ENCODE peak calls at places on chromosome 6, in eight cellular contexts. One of them, this sample, is unnamed.

GRCh38 chr6:131979515-131980337 is 28.6 kb upstream of the CCN2 start:
- DNase-seq in AG10803: peak
- DNase-seq in spleen: no peak
- DNase-seq in nephron progenitor cell: no peak
- DNase-seq in thoracic aorta: no peak
- DNase-seq in body of pancreas: no peak
- DNase-seq in glutamatergic neuron: no peak
- DNase-seq in choroid plexus epithelial cell: peak
- DNase-seq in this sample: peak

GRCh38 chr6:29791786-29792122 is 35.9 kb upstream of the HLA-G start:
- DNase-seq in AG10803: no peak
- DNase-seq in spleen: no peak
- DNase-seq in nephron progenitor cell: no peak
- DNase-seq in thoracic aorta: no peak
- DNase-seq in body of pancreas: peak
- DNase-seq in glutamatergic neuron: no peak
- DNase-seq in choroid plexus epithelial cell: no peak
- DNase-seq in this sample: no peak

GRCh38 chr6:137148291-137149076 is 25.0 kb downstream of the IL22RA2 start:
- DNase-seq in AG10803: peak
- DNase-seq in spleen: no peak
- DNase-seq in nephron progenitor cell: no peak
- DNase-seq in thoracic aorta: no peak
- DNase-seq in body of pancreas: no peak
- DNase-seq in glutamatergic neuron: no peak
- DNase-seq in choroid plexus epithelial cell: peak
- DNase-seq in this sample: peak

GRCh38 chr6:31651602-31652191 is 764 bp downstream of the BAG6 start:
- DNase-seq in AG10803: peak
- DNase-seq in spleen: no peak
- DNase-seq in nephron progenitor cell: no peak
- DNase-seq in thoracic aorta: peak
- DNase-seq in body of pancreas: peak
- DNase-seq in glutamatergic neuron: peak
- DNase-seq in choroid plexus epithelial cell: peak
- DNase-seq in this sample: peak

GRCh38 chr6:3165631-3166534 is 8.5 kb upstream of the TUBB2A start:
- DNase-seq in AG10803: peak
- DNase-seq in spleen: no peak
- DNase-seq in nephron progenitor cell: no peak
- DNase-seq in thoracic aorta: no peak
- DNase-seq in body of pancreas: no peak
- DNase-seq in glutamatergic neuron: no peak
- DNase-seq in choroid plexus epithelial cell: peak
- DNase-seq in this sample: peak

GRCh38 chr6:39347906-39348585 is 25.5 kb upstream of the KCNK16 start:
- DNase-seq in AG10803: peak
- DNase-seq in spleen: peak
- DNase-seq in nephron progenitor cell: peak
- DNase-seq in thoracic aorta: no peak
- DNase-seq in body of pancreas: peak
- DNase-seq in glutamatergic neuron: peak
- DNase-seq in choroid plexus epithelial cell: peak
- DNase-seq in this sample: peak

GRCh38 chr6:130105996-130106704 is 87.8 kb downstream of the L3MBTL3 start:
- DNase-seq in AG10803: no peak
- DNase-seq in spleen: no peak
- DNase-seq in nephron progenitor cell: no peak
- DNase-seq in thoracic aorta: no peak
- DNase-seq in body of pancreas: no peak
- DNase-seq in glutamatergic neuron: no peak
- DNase-seq in choroid plexus epithelial cell: no peak
- DNase-seq in this sample: no peak

GRCh38 chr6:144289006-144289405 is 3.9 kb downstream of the UTRN start:
- DNase-seq in AG10803: no peak
- DNase-seq in spleen: no peak
- DNase-seq in nephron progenitor cell: no peak
- DNase-seq in thoracic aorta: no peak
- DNase-seq in body of pancreas: no peak
- DNase-seq in glutamatergic neuron: no peak
- DNase-seq in choroid plexus epithelial cell: no peak
- DNase-seq in this sample: no peak

GRCh38 chr6:35669441-35669776 is 19.3 kb downstream of the FKBP5 start:
- DNase-seq in AG10803: no peak
- DNase-seq in spleen: no peak
- DNase-seq in nephron progenitor cell: no peak
- DNase-seq in thoracic aorta: no peak
- DNase-seq in body of pancreas: no peak
- DNase-seq in glutamatergic neuron: no peak
- DNase-seq in choroid plexus epithelial cell: peak
- DNase-seq in this sample: no peak

GRCh38 chr6:8552023-8552422 is 116.7 kb upstream of the SLC35B3 start:
- DNase-seq in AG10803: no peak
- DNase-seq in spleen: no peak
- DNase-seq in nephron progenitor cell: no peak
- DNase-seq in thoracic aorta: no peak
- DNase-seq in body of pancreas: no peak
- DNase-seq in glutamatergic neuron: no peak
- DNase-seq in choroid plexus epithelial cell: no peak
- DNase-seq in this sample: no peak

GRCh38 chr6:44076366-44077200 is 50.7 kb downstream of the MRPL14 start:
- DNase-seq in AG10803: peak
- DNase-seq in spleen: no peak
- DNase-seq in nephron progenitor cell: peak
- DNase-seq in thoracic aorta: no peak
- DNase-seq in body of pancreas: peak
- DNase-seq in glutamatergic neuron: peak
- DNase-seq in choroid plexus epithelial cell: no peak
- DNase-seq in this sample: no peak

GRCh38 chr6:49541936-49542335 is 8.5 kb upstream of the C6orf141 start:
- DNase-seq in AG10803: no peak
- DNase-seq in spleen: no peak
- DNase-seq in nephron progenitor cell: no peak
- DNase-seq in thoracic aorta: no peak
- DNase-seq in body of pancreas: peak
- DNase-seq in glutamatergic neuron: no peak
- DNase-seq in choroid plexus epithelial cell: peak
- DNase-seq in this sample: no peak

GRCh38 chr6:37207903-37208456 is 38.0 kb downstream of the PIM1 start:
- DNase-seq in AG10803: peak
- DNase-seq in spleen: peak
- DNase-seq in nephron progenitor cell: peak
- DNase-seq in thoracic aorta: peak
- DNase-seq in body of pancreas: peak
- DNase-seq in glutamatergic neuron: peak
- DNase-seq in choroid plexus epithelial cell: peak
- DNase-seq in this sample: peak

GRCh38 chr6:161637658-161638057 is 363.8 kb upstream of the AGPAT4 start:
- DNase-seq in AG10803: no peak
- DNase-seq in spleen: no peak
- DNase-seq in nephron progenitor cell: no peak
- DNase-seq in thoracic aorta: no peak
- DNase-seq in body of pancreas: peak
- DNase-seq in glutamatergic neuron: no peak
- DNase-seq in choroid plexus epithelial cell: no peak
- DNase-seq in this sample: no peak

GRCh38 chr6:31203345-31203979 is 33.0 kb upstream of the POU5F1 start:
- DNase-seq in AG10803: no peak
- DNase-seq in spleen: no peak
- DNase-seq in nephron progenitor cell: no peak
- DNase-seq in thoracic aorta: no peak
- DNase-seq in body of pancreas: peak
- DNase-seq in glutamatergic neuron: no peak
- DNase-seq in choroid plexus epithelial cell: peak
- DNase-seq in this sample: peak

GRCh38 chr6:11711994-11712698 is 66.5 kb downstream of the ADTRP start:
- DNase-seq in AG10803: no peak
- DNase-seq in spleen: no peak
- DNase-seq in nephron progenitor cell: no peak
- DNase-seq in thoracic aorta: no peak
- DNase-seq in body of pancreas: no peak
- DNase-seq in glutamatergic neuron: no peak
- DNase-seq in choroid plexus epithelial cell: no peak
- DNase-seq in this sample: no peak

GRCh38 chr6:108497883-108498282 is 62.8 kb upstream of the FOXO3 start:
- DNase-seq in AG10803: peak
- DNase-seq in spleen: no peak
- DNase-seq in nephron progenitor cell: peak
- DNase-seq in thoracic aorta: no peak
- DNase-seq in body of pancreas: peak
- DNase-seq in glutamatergic neuron: peak
- DNase-seq in choroid plexus epithelial cell: peak
- DNase-seq in this sample: peak

GRCh38 chr6:160790028-160790792 is 88.2 kb downstream of the PLG start:
- DNase-seq in AG10803: peak
- DNase-seq in spleen: no peak
- DNase-seq in nephron progenitor cell: peak
- DNase-seq in thoracic aorta: no peak
- DNase-seq in body of pancreas: no peak
- DNase-seq in glutamatergic neuron: no peak
- DNase-seq in choroid plexus epithelial cell: no peak
- DNase-seq in this sample: no peak

GRCh38 chr6:116329156-116329555 is 41.6 kb upstream of the DSE start:
- DNase-seq in AG10803: peak
- DNase-seq in spleen: no peak
- DNase-seq in nephron progenitor cell: no peak
- DNase-seq in thoracic aorta: no peak
- DNase-seq in body of pancreas: no peak
- DNase-seq in glutamatergic neuron: no peak
- DNase-seq in choroid plexus epithelial cell: peak
- DNase-seq in this sample: no peak

GRCh38 chr6:104625536-104625935 is 234.2 kb downstream of the HACE1 start:
- DNase-seq in AG10803: peak
- DNase-seq in spleen: no peak
- DNase-seq in nephron progenitor cell: no peak
- DNase-seq in thoracic aorta: no peak
- DNase-seq in body of pancreas: no peak
- DNase-seq in glutamatergic neuron: no peak
- DNase-seq in choroid plexus epithelial cell: peak
- DNase-seq in this sample: peak

GRCh38 chr6:134589512-134589911 is 271.6 kb upstream of the SGK1 start:
- DNase-seq in AG10803: peak
- DNase-seq in spleen: no peak
- DNase-seq in nephron progenitor cell: no peak
- DNase-seq in thoracic aorta: no peak
- DNase-seq in body of pancreas: no peak
- DNase-seq in glutamatergic neuron: no peak
- DNase-seq in choroid plexus epithelial cell: peak
- DNase-seq in this sample: peak

DNA sequence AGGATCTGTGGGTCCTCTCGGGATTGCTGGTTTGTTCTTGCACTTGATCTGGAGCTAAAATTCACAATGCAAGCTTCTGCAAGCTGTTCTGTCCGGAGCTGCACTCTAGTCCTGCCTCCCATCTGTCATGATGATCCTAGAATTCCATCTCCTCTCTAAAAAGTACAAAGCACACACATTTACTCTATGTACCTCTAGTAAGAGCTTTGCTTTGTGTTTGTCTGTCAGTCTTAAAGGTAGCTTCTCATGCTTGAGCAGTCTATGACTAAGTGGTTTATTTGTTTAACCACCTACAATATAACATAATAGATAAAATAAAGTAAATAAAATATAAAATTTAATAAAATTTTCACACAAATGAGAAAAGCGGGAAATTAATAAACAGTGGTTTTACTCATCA is 46.0 kb upstream of the PKIB start:
- DNase-seq in AG10803: no peak
- DNase-seq in spleen: no peak
- DNase-seq in nephron progenitor cell: no peak
- DNase-seq in thoracic aorta: no peak
- DNase-seq in body of pancreas: no peak
- DNase-seq in glutamatergic neuron: no peak
- DNase-seq in choroid plexus epithelial cell: no peak
- DNase-seq in this sample: no peak
- TF ChIP-seq CTCF in AG10803: no peak
- TF ChIP-seq CTCF in spleen: no peak
- TF ChIP-seq CTCF in nephron progenitor cell: no peak
- TF ChIP-seq CTCF in thoracic aorta: no peak
- TF ChIP-seq CTCF in body of pancreas: no peak
- TF ChIP-seq CTCF in glutamatergic neuron: no peak
- TF ChIP-seq CTCF in choroid plexus epithelial cell: no peak
- TF ChIP-seq CTCF in this sample: no peak

GRCh38 chr6:32979720-32980487 is 11.5 kb downstream of the BRD2 start:
- DNase-seq in AG10803: no peak
- DNase-seq in spleen: no peak
- DNase-seq in nephron progenitor cell: no peak
- DNase-seq in thoracic aorta: no peak
- DNase-seq in body of pancreas: no peak
- DNase-seq in glutamatergic neuron: no peak
- DNase-seq in choroid plexus epithelial cell: no peak
- DNase-seq in this sample: no peak
- TF ChIP-seq CTCF in AG10803: no peak
- TF ChIP-seq CTCF in spleen: no peak
- TF ChIP-seq CTCF in nephron progenitor cell: no peak
- TF ChIP-seq CTCF in thoracic aorta: no peak
- TF ChIP-seq CTCF in body of pancreas: no peak
- TF ChIP-seq CTCF in glutamatergic neuron: no peak
- TF ChIP-seq CTCF in choroid plexus epithelial cell: no peak
- TF ChIP-seq CTCF in this sample: no peak

GRCh38 chr6:88983532-88983931 is 20.1 kb upstream of the RNGTT start:
- DNase-seq in AG10803: peak
- DNase-seq in spleen: no peak
- DNase-seq in nephron progenitor cell: peak
- DNase-seq in thoracic aorta: no peak
- DNase-seq in body of pancreas: peak
- DNase-seq in glutamatergic neuron: peak
- DNase-seq in choroid plexus epithelial cell: peak
- DNase-seq in this sample: peak
- TF ChIP-seq CTCF in AG10803: peak
- TF ChIP-seq CTCF in spleen: peak
- TF ChIP-seq CTCF in nephron progenitor cell: peak
- TF ChIP-seq CTCF in thoracic aorta: peak
- TF ChIP-seq CTCF in body of pancreas: peak
- TF ChIP-seq CTCF in glutamatergic neuron: peak
- TF ChIP-seq CTCF in choroid plexus epithelial cell: peak
- TF ChIP-seq CTCF in this sample: peak

DNA sequence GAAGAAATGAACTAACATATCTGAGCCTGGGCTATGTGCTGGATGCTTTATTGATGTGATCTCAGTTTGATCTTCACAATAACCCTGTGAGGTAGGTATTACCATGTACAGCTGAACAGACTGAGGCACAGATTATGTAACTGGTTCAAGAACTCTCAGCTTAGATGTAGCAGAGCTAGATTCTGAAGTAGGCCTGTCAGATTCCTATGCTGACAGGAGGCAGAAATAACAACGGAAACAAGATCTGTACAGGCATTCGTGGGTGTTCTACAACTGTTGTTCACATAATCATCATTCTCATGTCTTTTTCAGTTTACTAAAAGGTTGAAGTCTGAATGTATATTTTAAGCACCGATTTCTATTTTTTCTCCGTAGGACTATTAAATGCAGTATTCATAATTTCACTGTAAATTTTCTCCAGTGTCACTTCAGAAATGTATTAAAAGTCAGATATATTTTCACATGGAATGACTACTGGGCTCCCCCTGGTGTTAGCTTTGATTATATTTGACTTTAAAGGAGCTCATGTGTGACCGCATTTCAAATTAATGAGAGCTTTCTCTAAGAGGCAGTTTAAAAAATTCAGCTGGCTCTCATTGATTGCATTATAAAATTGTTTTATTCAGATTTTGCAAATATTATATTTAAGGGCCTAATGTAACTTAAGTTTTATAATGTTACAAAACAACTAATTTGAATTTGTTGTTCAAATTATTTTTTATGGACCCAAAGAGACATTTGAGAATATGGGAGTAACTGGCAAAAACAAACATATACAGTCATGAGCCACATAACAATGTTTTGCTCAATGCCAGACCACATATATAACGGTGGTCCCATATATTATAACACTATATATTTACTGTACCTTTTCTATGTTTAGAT is 36.4 kb upstream of the SLC17A4 start:
- DNase-seq in AG10803: peak
- DNase-seq in spleen: no peak
- DNase-seq in nephron progenitor cell: no peak
- DNase-seq in thoracic aorta: no peak
- DNase-seq in body of pancreas: no peak
- DNase-seq in glutamatergic neuron: no peak
- DNase-seq in choroid plexus epithelial cell: peak
- DNase-seq in this sample: peak
- TF ChIP-seq CTCF in AG10803: peak
- TF ChIP-seq CTCF in spleen: no peak
- TF ChIP-seq CTCF in nephron progenitor cell: peak
- TF ChIP-seq CTCF in thoracic aorta: peak
- TF ChIP-seq CTCF in body of pancreas: peak
- TF ChIP-seq CTCF in glutamatergic neuron: peak
- TF ChIP-seq CTCF in choroid plexus epithelial cell: peak
- TF ChIP-seq CTCF in this sample: peak